ENCODE peak calls at places on chromosomes 11 and 22, in four cellular contexts. I is H1, Z is IMR-90, V is mesendoderm. X is an unnamed sample.

GRCh38 chr22:40001800-40002577 is 7.2 kb downstream of the FAM83F start:
- DNase-seq in I (no peak), Z (no peak), V (peak; percentile 76), X (no peak)

GRCh38 chr11:124917115-124917637 is 1.9 kb upstream of the HEPN1 start:
- DNase-seq in Z (peak; percentile 89), I (no peak), V (peak; percentile 27), X (no peak)

GRCh38 chr22:37884420-37884819 is 21.7 kb upstream of the MICALL1 start:
- DNase-seq in I (no peak), Z (peak; percentile 46), V (no peak), X (no peak)

GRCh38 chr22:32175751-32176644 is 16.9 kb upstream of the C22orf42 start:
- DNase-seq in I (no peak), Z (no peak), V (peak; percentile 57), X (peak; percentile 69)

GRCh38 chr11:78192911-78193341 is 4.2 kb downstream of the USP35 start:
- DNase-seq in Z (no peak), V (no peak), I (no peak), X (no peak)

GRCh38 chr11:100681064-100681502 is 6.0 kb upstream of the ARHGAP42 start:
- DNase-seq in I (no peak), V (peak; percentile 71), Z (peak; percentile 34), X (peak; percentile 67)

GRCh38 chr22:37804886-37805857 is 2.6 kb upstream of the GCAT start:
- DNase-seq in V (peak; percentile 88), Z (peak; percentile 70), I (no peak), X (peak; percentile 91)

GRCh38 chr11:16299884-16300778 is 56.2 kb downstream of the SOX6 start:
- DNase-seq in Z (no peak), I (no peak), V (no peak), X (no peak)

DNA sequence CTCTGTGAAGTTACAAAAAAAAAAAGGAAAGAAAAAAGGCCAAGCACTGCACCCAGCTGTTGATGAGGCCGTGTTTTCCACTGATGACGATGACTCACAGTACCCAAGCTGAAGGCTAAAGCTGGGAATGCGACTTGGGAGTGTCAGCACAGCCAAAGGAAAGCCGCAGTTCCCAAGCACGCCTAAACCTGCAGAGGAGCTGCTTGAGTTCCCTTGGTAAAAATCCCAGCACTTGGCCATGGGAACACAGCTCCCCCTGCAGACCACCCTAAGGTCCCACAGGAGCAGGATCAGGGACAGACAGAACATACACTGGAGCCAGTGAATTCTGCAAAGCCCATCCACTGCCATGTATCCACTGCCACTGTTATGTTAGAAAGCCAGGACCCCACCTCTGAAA is 39.9 kb downstream of the SERGEF start:
- DNase-seq in V (peak; percentile 95), I (peak; percentile 83), Z (peak; percentile 93), X (peak; percentile 86)
- H3K56ac ChIP-seq in V (no peak overlapping the region), I (no peak overlapping the region), Z (no peak overlapping the region), X (no peak overlapping the region)

GRCh38 chr11:72784662-72785061 is 9.2 kb downstream of the STARD10 start:
- DNase-seq in V (no peak), Z (no peak), I (no peak), X (no peak)
- H3K56ac ChIP-seq in V (no peak overlapping the region), Z (no peak overlapping the region), I (no peak overlapping the region), X (no peak overlapping the region)

DNA sequence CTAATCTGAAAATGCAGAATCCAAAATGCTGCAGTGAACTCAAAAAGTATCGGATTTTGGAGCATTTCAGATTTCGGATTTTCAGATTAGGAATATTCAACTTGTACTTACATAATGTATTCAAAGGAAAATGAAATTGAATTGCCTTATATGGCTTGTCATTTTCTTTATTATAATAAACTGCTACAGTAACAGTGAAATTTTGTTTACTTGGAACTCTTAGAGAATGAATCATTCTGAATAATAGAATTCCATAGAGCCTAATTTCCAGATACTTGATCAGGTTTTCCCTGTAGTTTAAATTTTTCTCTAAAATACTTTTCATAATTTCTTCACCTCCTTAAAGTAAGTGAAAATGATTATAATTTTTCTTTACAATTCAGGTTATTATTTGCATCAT is 17.3 kb downstream of the TTC17 start:
- DNase-seq in Z (no peak), I (no peak), V (no peak), X (no peak)
- H3K56ac ChIP-seq in Z (no peak overlapping the region), I (no peak overlapping the region), V (no peak overlapping the region), X (no peak overlapping the region)

GRCh38 chr22:24105661-24106060 is 75.6 kb upstream of the SUSD2 start:
- DNase-seq in I (no peak), V (no peak), Z (no peak), X (no peak)
- H3K56ac ChIP-seq in I (no peak overlapping the region), V (no peak overlapping the region), Z (no peak overlapping the region), X (no peak overlapping the region)

GRCh38 chr11:128521697-128522062 is 65.7 kb downstream of the ETS1 start:
- DNase-seq in Z (no peak), V (no peak), I (no peak), X (no peak)

GRCh38 chr11:128520206-128520885 is 67.0 kb downstream of the ETS1 start:
- DNase-seq in Z (no peak), V (no peak), I (no peak), X (no peak)

GRCh38 chr11:128519353-128519752 is 68.0 kb downstream of the ETS1 start:
- DNase-seq in Z (no peak), I (no peak), V (no peak), X (no peak)

GRCh38 chr11:128522063-128522942 is 65.1 kb downstream of the ETS1 start:
- DNase-seq in Z (peak; percentile 100), V (peak; percentile 96), I (peak; percentile 76), X (peak; percentile 89)

DNA sequence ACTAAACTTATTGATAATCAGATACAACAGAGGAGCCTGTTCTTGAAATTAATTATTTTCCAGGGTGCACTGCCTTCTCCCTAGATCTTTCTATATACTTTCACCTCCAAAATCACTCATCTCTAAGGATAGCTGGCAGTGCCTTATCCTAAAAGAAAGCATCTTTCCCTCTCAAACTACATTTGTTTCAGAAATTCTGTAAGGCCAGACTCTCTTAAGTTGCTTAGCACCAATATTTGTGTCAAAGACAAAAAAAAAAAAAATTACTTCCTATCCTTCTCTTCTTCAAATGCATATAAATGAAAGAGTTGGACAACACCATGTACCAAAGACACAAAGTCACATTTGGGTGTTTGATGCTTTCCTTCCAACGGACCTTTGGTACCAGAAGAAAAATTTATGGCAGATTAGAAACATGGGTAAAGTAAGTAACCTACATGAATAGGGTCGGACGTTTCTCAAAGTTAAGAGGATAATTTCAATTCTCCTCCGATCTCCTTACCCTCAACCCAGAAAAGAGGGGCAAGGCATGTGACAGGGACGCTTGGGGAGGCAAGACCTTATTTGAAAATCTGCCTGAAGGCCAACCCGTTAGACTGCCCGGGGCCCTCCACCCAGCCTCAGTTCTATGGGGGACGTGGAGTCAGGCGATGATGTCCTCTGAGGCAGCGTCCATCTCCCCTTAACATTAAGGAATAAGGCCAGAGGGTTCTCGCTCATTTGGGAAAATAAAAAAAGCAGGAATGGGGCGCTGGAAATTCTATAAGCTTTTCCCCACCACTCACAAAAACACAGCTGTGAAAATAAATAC is 66.3 kb downstream of the ETS1 start:
- DNase-seq in V (no peak), Z (no peak), I (no peak), X (no peak)
- H3K56ac ChIP-seq in V (peak overlapping the region; percentile 84), Z (peak overlapping the region; percentile 97), I (no peak overlapping the region), X (no peak overlapping the region)

DNA sequence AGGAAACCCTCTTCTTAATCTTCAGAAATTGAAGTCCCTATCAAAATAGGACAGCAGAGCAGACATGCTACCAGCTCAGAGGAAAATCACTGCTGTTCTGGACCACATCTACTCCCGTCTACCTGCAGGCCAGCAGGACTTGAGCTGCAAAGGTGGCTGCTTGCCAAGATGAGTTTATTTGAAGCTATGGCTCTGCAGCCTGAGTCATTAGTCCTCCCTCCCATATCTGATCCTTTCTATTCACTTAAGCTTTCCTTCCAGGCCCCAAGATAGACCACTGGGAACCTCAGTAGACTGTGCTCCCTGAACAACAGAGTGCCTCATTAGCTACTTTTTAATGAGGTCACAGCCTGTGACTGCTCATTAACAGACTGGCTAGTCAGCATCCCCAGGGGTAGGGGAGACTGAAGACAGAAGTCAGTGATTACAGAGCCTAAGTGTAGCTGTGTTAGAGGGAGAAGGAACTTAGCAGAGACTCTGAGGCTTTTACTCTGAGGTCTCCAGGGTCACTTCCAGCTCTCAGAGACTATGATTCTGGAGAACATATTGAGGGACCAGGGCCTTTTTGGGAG is 6.8 kb upstream of the OR10A2 start:
- DNase-seq in V (peak; percentile 13), I (no peak), Z (peak; percentile 67), X (no peak)
- H3K56ac ChIP-seq in V (no peak overlapping the region), I (no peak overlapping the region), Z (no peak overlapping the region), X (no peak overlapping the region)

GRCh38 chr22:44407404-44408226 is 90.4 kb downstream of the RTL6 start:
- DNase-seq in V (no peak), I (no peak), Z (no peak), X (peak; percentile 18)
- H3K56ac ChIP-seq in V (peak overlapping the region; percentile 71), I (no peak overlapping the region), Z (no peak overlapping the region), X (peak overlapping the region; percentile 11)

GRCh38 chr22:45199723-45200122 is 36.0 kb downstream of the NUP50 start:
- DNase-seq in I (no peak), V (no peak), Z (no peak), X (no peak)

GRCh38 chr22:45202333-45203149 is 38.2 kb downstream of the KIAA0930 start:
- DNase-seq in V (no peak), I (no peak), Z (peak; percentile 32), X (peak; percentile 23)

GRCh38 chr22:45200230-45200629 is 36.5 kb downstream of the NUP50 start:
- DNase-seq in I (no peak), Z (no peak), V (no peak), X (no peak)

GRCh38 chr22:45201678-45202332 is 38.1 kb downstream of the NUP50 start:
- DNase-seq in I (no peak), Z (peak; percentile 100), V (no peak), X (no peak)

DNA sequence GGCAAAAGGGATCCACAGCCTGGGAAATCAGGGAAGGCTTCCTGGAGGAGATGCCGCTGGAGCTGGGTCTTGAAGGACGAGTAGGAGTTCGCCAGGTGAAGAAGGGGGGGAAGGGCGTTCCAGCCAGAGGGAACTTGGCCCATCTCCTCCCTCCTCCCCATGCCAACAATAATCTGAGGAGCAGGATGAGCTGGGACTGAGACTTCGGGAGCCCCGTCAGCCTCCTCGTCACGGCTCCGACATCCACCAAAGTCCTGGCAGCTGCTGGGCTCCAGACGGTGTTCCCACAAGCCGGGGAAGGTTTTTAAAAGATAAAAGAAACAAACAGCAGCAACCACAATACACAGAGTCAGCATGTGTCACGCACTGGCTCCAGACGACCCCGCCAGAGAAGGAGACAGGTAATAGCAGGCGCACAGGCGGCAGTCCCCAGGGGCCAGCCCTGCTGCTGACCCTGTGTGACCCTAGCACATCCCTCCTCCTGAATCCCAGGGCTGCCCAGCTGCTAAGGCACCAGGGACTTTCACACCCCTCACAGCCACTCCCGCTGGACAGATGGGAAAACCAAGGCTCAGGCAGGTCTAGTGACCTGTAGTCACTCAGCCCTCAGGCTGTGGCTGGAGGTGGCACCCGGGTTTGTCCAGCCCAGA is 37.3 kb downstream of the NUP50 start:
- DNase-seq in V (peak; percentile 66), I (no peak), Z (peak; percentile 98), X (peak; percentile 24)
- H3K56ac ChIP-seq in V (no peak overlapping the region), I (no peak overlapping the region), Z (peak overlapping the region; percentile 68), X (no peak overlapping the region)

GRCh38 chr11:71933141-71933933 is 4.5 kb downstream of the RNF121 start:
- DNase-seq in Z (no peak), V (no peak), I (no peak), X (no peak)

GRCh38 chr11:71931245-71931602 is 2.4 kb downstream of the RNF121 start:
- DNase-seq in I (no peak), Z (peak; percentile 32), V (no peak), X (no peak)

GRCh38 chr11:71936825-71937224 is 8.0 kb downstream of the RNF121 start:
- DNase-seq in V (no peak), Z (peak; percentile 53), I (no peak), X (no peak)

GRCh38 chr11:71935338-71935925 is 6.6 kb downstream of the RNF121 start:
- DNase-seq in I (no peak), Z (no peak), V (no peak), X (no peak)

GRCh38 chr11:71934213-71934612 is 5.4 kb downstream of the RNF121 start:
- DNase-seq in I (no peak), Z (no peak), V (no peak), X (no peak)
- H3K56ac ChIP-seq in I (no peak overlapping the region), Z (no peak overlapping the region), V (no peak overlapping the region), X (no peak overlapping the region)

X was measured in H9.